ENCODE peak calls at places on chromosome 16, in four cellular contexts. H is SK-N-SH treated with all-trans-retinoic acid at 6 μM for 48 hours, F is T-cell, T is heart left ventricle. W is an unnamed sample.

GRCh38 chr16:3961449-3961849 is 80.9 kb upstream of the CREBBP start:
- ATAC-seq in H (no peak), F (no peak), T (no peak), W (no peak)

GRCh38 chr16:66248096-66248495 is 118.4 kb upstream of the CDH5 start:
- ATAC-seq in H (no peak), F (no peak), T (peak), W (no peak)

GRCh38 chr16:69532761-69533459 is 32.9 kb upstream of the NFAT5 start:
- ATAC-seq in H (peak), F (no peak), T (no peak), W (no peak)

GRCh38 chr16:28188085-28188916 is 23.5 kb downstream of the XPO6 start:
- ATAC-seq in H (no peak), F (no peak), T (peak), W (peak)

GRCh38 chr16:51535591-51535990 is 384.5 kb upstream of the SALL1 start:
- ATAC-seq in H (no peak), F (no peak), T (no peak), W (no peak)

GRCh38 chr16:4345439-4346204 is 5.5 kb downstream of the PAM16 start:
- ATAC-seq in H (no peak), F (no peak), T (no peak), W (no peak)

GRCh38 chr16:64181526-64181925 is 940.3 kb downstream of the CDH11 start:
- ATAC-seq in H (no peak), F (no peak), T (no peak), W (no peak)

GRCh38 chr16:25100511-25100910 is 11.0 kb upstream of the LCMT1 start:
- ATAC-seq in H (no peak), F (no peak), T (no peak), W (no peak)

GRCh38 chr16:73396556-73396955 is 348.6 kb upstream of the ZFHX3 start:
- ATAC-seq in H (no peak), F (no peak), T (no peak), W (no peak)

GRCh38 chr16:3797904-3798811 is 80.8 kb upstream of the TRAP1 start:
- ATAC-seq in H (peak), F (no peak), T (no peak), W (no peak)

GRCh38 chr16:82192665-82193064 is 22.6 kb upstream of the MPHOSPH6 start:
- ATAC-seq in H (no peak), F (peak), T (peak), W (peak)

GRCh38 chr16:72202014-72202413 is 30.1 kb upstream of the PMFBP1 start:
- ATAC-seq in H (no peak), F (no peak), T (no peak), W (peak)

GRCh38 chr16:61812251-61812650 is 224.0 kb downstream of the CDH8 start:
- ATAC-seq in H (no peak), F (no peak), T (no peak), W (no peak)

GRCh38 chr16:25126820-25127232 is 15.3 kb downstream of the LCMT1 start:
- ATAC-seq in H (peak), F (peak), T (peak), W (peak)

GRCh38 chr16:15639061-15639568 is 3.8 kb downstream of the MARF1 start:
- ATAC-seq in H (no peak), F (peak), T (no peak), W (no peak)

GRCh38 chr16:79355600-79356358 is 244.8 kb downstream of the MAF start:
- ATAC-seq in H (no peak), F (no peak), T (no peak), W (no peak)

GRCh38 chr16:85171809-85172464 is 59.7 kb upstream of the CIBAR2 start:
- ATAC-seq in H (peak), F (no peak), T (peak), W (peak)

GRCh38 chr16:48936811-48937210 is 326.8 kb upstream of the N4BP1 start:
- ATAC-seq in H (no peak), F (no peak), T (no peak), W (no peak)

GRCh38 chr16:19344224-19344801 is 58.8 kb downstream of the CLEC19A start:
- ATAC-seq in H (no peak), F (no peak), T (no peak), W (no peak)

GRCh38 chr16:83979456-83979855 is 11.4 kb downstream of the NECAB2 start:
- ATAC-seq in H (no peak), F (no peak), T (no peak), W (no peak)

GRCh38 chr16:22423716-22424115 is 49.3 kb upstream of the CDR2 start:
- ATAC-seq in H (no peak), F (no peak), T (no peak), W (no peak)

GRCh38 chr16:27291106-27291505 is 22.5 kb upstream of the NSMCE1 start:
- ATAC-seq in H (no peak), F (no peak), T (no peak), W (no peak)

GRCh38 chr16:2897110-2897509 is 14.1 kb downstream of the FLYWCH2 start:
- ATAC-seq in H (no peak), F (no peak), T (no peak), W (peak)

GRCh38 chr16:66936889-66937554 is 1.7 kb downstream of the CES2 start:
- ATAC-seq in H (no peak), F (no peak), T (no peak), W (no peak)

GRCh38 chr16:89152831-89153700 is 18.5 kb upstream of the CDH15 start:
- ATAC-seq in H (no peak), F (no peak), T (no peak), W (peak)

GRCh38 chr16:84279871-84280270 is 14.8 kb upstream of the WFDC1 start:
- ATAC-seq in H (no peak), F (no peak), T (no peak), W (no peak)

GRCh38 chr16:8958344-8958808 is 5.3 kb downstream of the USP7 start:
- ATAC-seq in H (peak), F (peak), T (peak), W (peak)

GRCh38 chr16:83147244-83147643 is 520.5 kb downstream of the CDH13 start:
- ATAC-seq in H (no peak), F (no peak), T (no peak), W (no peak)